ENCODE peak calls at places on chromosomes 7 and 10, in four cellular contexts. H is GM12878, T is HepG2, K is K562. I is an unnamed sample.

GRCh38 chr10:99329238-99329890 is at the start of gene CNNM1:
- DNase-seq in K (no peak), H (no peak), T (no peak), I (no peak)

GRCh38 chr7:134520130-134520529 is 7.2 kb upstream of the AKR1B10 start:
- DNase-seq in K (no peak), T (no peak), H (no peak), I (no peak)

GRCh38 chr10:104142081-104142480 is 20.1 kb downstream of the SFR1 start:
- DNase-seq in K (no peak), H (no peak), T (no peak), I (no peak)

GRCh38 chr7:127844165-127844564 is 187.1 kb downstream of the LRRC4 start:
- DNase-seq in T (no peak), K (no peak), H (no peak), I (no peak)

GRCh38 chr10:1939016-1939415 is 201.7 kb upstream of the ADARB2 start:
- DNase-seq in H (no peak), K (no peak), T (no peak), I (no peak)

GRCh38 chr10:44898665-44899064 is 12.5 kb upstream of the TMEM72 start:
- DNase-seq in K (no peak), H (no peak), T (no peak), I (no peak)

GRCh38 chr7:149728491-149729375 is 44.7 kb downstream of the ZNF467 start:
- DNase-seq in T (no peak), H (no peak), K (no peak), I (no peak)

GRCh38 chr7:25726682-25727357 is 425.2 kb upstream of the NFE2L3 start:
- DNase-seq in K (peak; percentile 54), T (no peak), H (no peak), I (no peak)

GRCh38 chr10:103840747-103841085 is 14.7 kb downstream of the SH3PXD2A start:
- DNase-seq in K (no peak), H (no peak), T (no peak), I (no peak)

GRCh38 chr7:131527462-131527861 is 29.0 kb downstream of the PODXL start:
- DNase-seq in H (no peak), K (no peak), T (no peak), I (no peak)

GRCh38 chr10:128631801-128632241 is 505.6 kb upstream of the MKI67 start:
- DNase-seq in K (peak; percentile 30), H (no peak), T (peak; percentile 21), I (no peak)

GRCh38 chr10:95544783-95545500 is 16.2 kb downstream of the SORBS1 start:
- DNase-seq in H (no peak), K (peak; percentile 62), T (no peak), I (no peak)

GRCh38 chr7:131327049-131327625 is 539 bp upstream of the MKLN1 start:
- DNase-seq in T (peak; percentile 38), H (no peak), K (peak; percentile 69), I (no peak)

GRCh38 chr7:75072978-75073282 is 672 bp downstream of the RCC1L start:
- DNase-seq in H (no peak), K (no peak), T (peak; percentile 10), I (no peak)

GRCh38 chr10:33248638-33249037 is 85.8 kb downstream of the NRP1 start:
- DNase-seq in T (no peak), K (no peak), H (no peak), I (no peak)

DNA sequence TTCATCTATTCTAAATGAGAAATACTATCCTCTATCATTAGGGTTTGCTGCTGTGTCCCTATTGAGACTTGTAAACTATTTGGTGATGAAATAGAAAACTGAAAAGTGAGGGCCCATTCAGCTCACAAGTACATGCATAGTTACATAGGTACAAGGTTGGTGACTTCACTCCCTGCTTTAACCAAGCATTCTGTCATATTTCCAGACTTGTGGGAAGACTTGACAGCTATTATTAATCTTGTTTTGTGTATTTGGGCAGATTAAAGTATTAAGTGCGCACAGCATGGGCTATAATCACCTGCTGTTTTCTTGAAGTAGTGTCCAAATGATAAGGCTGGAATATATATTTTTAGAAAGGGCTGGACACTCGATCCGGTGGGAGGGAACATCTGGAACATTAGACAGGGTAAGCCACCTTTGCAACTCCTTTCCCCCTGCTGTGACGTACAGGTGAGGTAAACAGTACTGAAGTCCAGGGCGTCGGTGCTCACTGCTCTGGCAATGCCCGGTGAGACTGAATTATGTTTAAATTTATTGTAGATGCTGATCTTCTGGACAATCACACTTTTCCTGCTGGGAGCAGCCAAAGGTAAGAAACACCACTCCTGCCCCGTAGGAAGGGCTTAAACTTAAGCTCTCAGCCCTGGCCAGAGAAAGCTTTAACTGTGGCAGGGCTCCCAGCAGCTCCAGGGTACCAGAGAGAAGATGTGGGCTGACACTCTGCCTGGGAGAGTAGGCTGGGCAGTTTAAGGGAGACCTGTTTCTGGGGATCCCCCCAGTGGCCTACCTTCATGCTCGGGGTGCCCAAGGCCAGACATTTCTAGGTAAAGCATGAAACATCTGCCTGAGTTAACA is at the start of gene PNLIPRP1:
- DNase-seq in K (no peak), T (no peak), H (no peak), I (no peak)
- TF ChIP-seq MAX in K (no peak), T (no peak), H (no peak), I (no peak)

GRCh38 chr10:46550076-46550790 is 6.2 kb downstream of the GPRIN2 start:
- DNase-seq in H (no peak), K (no peak), T (no peak), I (peak; percentile 47)
- TF ChIP-seq SIN3A in H (no peak), K (no peak), T (no peak), I (no peak)

GRCh38 chr7:45187089-45187945 is 29.7 kb downstream of the RAMP3 start:
- DNase-seq in H (no peak), K (no peak), T (no peak), I (no peak)

GRCh38 chr7:45186261-45186813 is 28.7 kb downstream of the RAMP3 start:
- DNase-seq in K (no peak), T (no peak), H (no peak), I (no peak)

GRCh38 chr7:45189151-45189970 is 31.8 kb downstream of the RAMP3 start:
- DNase-seq in H (no peak), T (no peak), K (no peak), I (no peak)

GRCh38 chr7:45188736-45189135 is 31.1 kb downstream of the RAMP3 start:
- DNase-seq in T (no peak), H (no peak), K (no peak), I (no peak)

GRCh38 chr7:45187946-45188411 is 30.4 kb downstream of the RAMP3 start:
- DNase-seq in T (no peak), H (no peak), K (no peak), I (no peak)
- TF ChIP-seq HDAC6 in T (no peak), H (no peak), K (no peak), I (no peak)

GRCh38 chr10:63346015-63346441 is 119.7 kb downstream of the JMJD1C start:
- DNase-seq in H (no peak), T (peak; percentile 3), K (no peak), I (no peak)
- TF ChIP-seq MAX in H (no peak), T (no peak), K (no peak), I (no peak)